ENCODE peak calls at places on chromosomes 12 and 14, in seven cellular contexts. M is ovary; W is testis; O is CD8-positive, alpha-beta T cell; I is CD4-positive, CD25-positive, alpha-beta regulatory T cell; C is pancreas; P is adrenal gland. Y is an unnamed sample.

GRCh38 chr12:95994476-95994875 is 1.7 kb downstream of the HAL start:
- DNase-seq in M (no peak), W (no peak), O (no peak), I (no peak), C (no peak), P (no peak), Y (no peak)

GRCh38 chr14:100581228-100582145 is 5.7 kb downstream of the BEGAIN start:
- DNase-seq in M (no peak), W (no peak), O (no peak), I (no peak), C (peak; percentile 42), P (no peak), Y (no peak)

GRCh38 chr12:40157307-40157706 is 51.4 kb upstream of the SLC2A13 start:
- DNase-seq in M (no peak), W (no peak), O (no peak), I (no peak), C (no peak), P (no peak), Y (no peak)

GRCh38 chr12:116346751-116347150 is 69.3 kb upstream of the MED13L start:
- DNase-seq in M (peak; percentile 41), W (peak; percentile 23), O (no peak), I (no peak), C (no peak), P (peak; percentile 73), Y (no peak)

GRCh38 chr12:43893670-43894069 is 57.8 kb downstream of the TMEM117 start:
- DNase-seq in M (no peak), W (no peak), O (no peak), I (no peak), C (no peak), P (no peak), Y (no peak)

GRCh38 chr12:96441811-96442210 is 41.6 kb upstream of the CDK17 start:
- DNase-seq in M (no peak), W (no peak), O (no peak), I (no peak), C (no peak), P (no peak), Y (no peak)

GRCh38 chr12:116773276-116773731 is 35.2 kb downstream of the RNFT2 start:
- DNase-seq in M (no peak), W (peak; percentile 26), O (no peak), I (no peak), C (no peak), P (peak; percentile 26), Y (no peak)

GRCh38 chr14:71525663-71526246 is 406.5 kb upstream of the RGS6 start:
- DNase-seq in M (no peak), W (no peak), O (no peak), I (no peak), C (no peak), P (no peak), Y (no peak)

GRCh38 chr14:77861201-77861600 is 61.3 kb downstream of the ADCK1 start:
- DNase-seq in M (no peak), W (no peak), O (no peak), I (no peak), C (no peak), P (no peak), Y (no peak)

GRCh38 chr12:57093412-57094193 is 4.7 kb downstream of the NAB2 start:
- DNase-seq in M (peak; percentile 91), W (peak; percentile 81), O (peak; percentile 52), I (peak; percentile 32), C (no peak), P (peak; percentile 66), Y (peak; percentile 26)

GRCh38 chr14:74616996-74617700 is 5.1 kb upstream of the LTBP2 start:
- DNase-seq in M (no peak), W (peak; percentile 33), O (no peak), I (no peak), C (no peak), P (no peak), Y (no peak)

GRCh38 chr12:93785262-93786010 is 108.3 kb downstream of the CRADD start:
- DNase-seq in M (peak; percentile 53), W (peak; percentile 31), O (peak; percentile 26), I (peak; percentile 43), C (no peak), P (peak; percentile 87), Y (no peak)

GRCh38 chr12:76623929-76624328 is 64.4 kb upstream of the OSBPL8 start:
- DNase-seq in M (no peak), W (no peak), O (no peak), I (no peak), C (no peak), P (no peak), Y (no peak)

GRCh38 chr12:7091660-7092228 is 501 bp downstream of the C1R start:
- DNase-seq in M (peak; percentile 72), W (peak; percentile 64), O (no peak), I (no peak), C (no peak), P (peak; percentile 65), Y (no peak)

GRCh38 chr12:93740721-93741120 is 63.5 kb downstream of the CRADD start:
- DNase-seq in M (no peak), W (no peak), O (no peak), I (no peak), C (no peak), P (no peak), Y (no peak)

GRCh38 chr12:47194501-47194900 is 114.7 kb upstream of the AMIGO2 start:
- DNase-seq in M (no peak), W (no peak), O (no peak), I (no peak), C (no peak), P (no peak), Y (no peak)

GRCh38 chr12:75565795-75566194 is 54.4 kb upstream of the KRR1 start:
- DNase-seq in M (no peak), W (no peak), O (no peak), I (no peak), C (no peak), P (no peak), Y (no peak)

GRCh38 chr14:91919814-91920213 is 27.7 kb downstream of the FBLN5 start:
- DNase-seq in M (no peak), W (peak; percentile 69), O (no peak), I (no peak), C (no peak), P (peak; percentile 29), Y (no peak)

GRCh38 chr12:91601057-91601456 is 418.4 kb upstream of the DCN start:
- DNase-seq in M (no peak), W (no peak), O (no peak), I (no peak), C (no peak), P (no peak), Y (no peak)

GRCh38 chr12:42932937-42933336 is 343.4 kb upstream of the PRICKLE1 start:
- DNase-seq in M (no peak), W (no peak), O (no peak), I (no peak), C (no peak), P (no peak), Y (no peak)

GRCh38 chr12:27866382-27867101 is 86.5 kb upstream of the MANSC4 start:
- DNase-seq in M (no peak), W (no peak), O (no peak), I (no peak), C (no peak), P (no peak), Y (no peak)

GRCh38 chr12:69497308-69498026 is 27.3 kb downstream of the FRS2 start:
- DNase-seq in M (no peak), W (no peak), O (no peak), I (no peak), C (no peak), P (no peak), Y (no peak)

GRCh38 chr12:94074970-94075695 is 73.2 kb upstream of the PLXNC1 start:
- DNase-seq in M (peak; percentile 29), W (peak; percentile 61), O (no peak), I (peak; percentile 12), C (no peak), P (peak; percentile 85), Y (no peak)

GRCh38 chr12:109618091-109618490 is 44.5 kb downstream of the MVK start:
- DNase-seq in M (no peak), W (no peak), O (no peak), I (no peak), C (no peak), P (no peak), Y (no peak)
- H3K27me3 ChIP-seq in M (no peaks in the 10 kb centered on the region), W (no peaks in the 10 kb centered on the region), O (peaks cover 6% of the 10 kb centered on the region), I (no peaks in the 10 kb centered on the region), C (no peaks in the 10 kb centered on the region), P (no peaks in the 10 kb centered on the region), Y (peaks cover 10% of the 10 kb centered on the region)

GRCh38 chr12:130138478-130138877 is 23.8 kb upstream of the FZD10 start:
- DNase-seq in M (no peak), W (no peak), O (no peak), I (no peak), C (no peak), P (no peak), Y (no peak)

GRCh38 chr12:130141901-130142683 is 20.2 kb upstream of the FZD10 start:
- DNase-seq in M (no peak), W (no peak), O (no peak), I (no peak), C (no peak), P (no peak), Y (no peak)

GRCh38 chr12:130141105-130141504 is 21.2 kb upstream of the FZD10 start:
- DNase-seq in M (no peak), W (no peak), O (no peak), I (no peak), C (no peak), P (no peak), Y (no peak)

GRCh38 chr12:130139541-130139940 is 22.7 kb upstream of the FZD10 start:
- DNase-seq in M (no peak), W (no peak), O (no peak), I (no peak), C (no peak), P (no peak), Y (no peak)

GRCh38 chr12:130139971-130140547 is 22.2 kb upstream of the FZD10 start:
- DNase-seq in M (peak; percentile 45), W (no peak), O (no peak), I (no peak), C (no peak), P (no peak), Y (no peak)
- H3K27me3 ChIP-seq in M (no peaks in the 10 kb centered on the region), W (no peaks in the 10 kb centered on the region), O (no peaks in the 10 kb centered on the region), I (no peaks in the 10 kb centered on the region), C (peaks cover 4% of the 10 kb centered on the region), P (peaks cover 4% of the 10 kb centered on the region), Y (no peaks in the 10 kb centered on the region)

DNA sequence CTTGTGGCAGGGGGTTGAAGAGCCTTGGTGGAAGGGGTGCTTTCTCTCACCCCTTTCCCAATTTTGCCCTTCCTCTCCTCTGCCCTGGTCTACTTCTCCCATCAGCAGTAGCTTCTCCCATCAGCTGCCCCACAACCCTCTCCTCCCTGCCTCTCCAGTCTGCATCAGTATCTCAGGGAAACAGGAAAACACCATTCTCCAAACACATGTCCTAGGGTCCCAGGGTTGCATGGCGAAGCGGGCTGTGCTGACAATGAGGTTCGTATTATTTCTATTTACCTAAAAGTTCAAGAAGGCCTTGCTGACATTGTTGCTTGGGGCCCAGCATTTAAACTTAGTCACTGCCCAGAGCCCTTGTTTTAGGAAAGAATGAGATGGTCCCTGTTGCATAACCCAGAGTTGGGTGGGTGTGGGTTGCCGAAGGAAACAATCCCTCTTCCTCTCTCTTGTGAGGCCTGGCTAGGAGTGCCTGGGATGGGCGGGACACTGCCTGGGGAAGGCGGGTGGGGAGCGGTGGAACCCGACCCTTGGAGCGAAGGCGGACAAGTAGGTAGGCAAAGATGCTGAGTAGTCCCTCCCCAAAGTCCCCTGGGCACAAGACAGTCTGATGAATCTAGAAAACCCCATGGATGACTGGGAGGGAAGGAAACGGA is 1.3 kb upstream of the IGFBP6 start:
- DNase-seq in M (peak; percentile 84), W (peak; percentile 78), O (no peak), I (no peak), C (no peak), P (peak; percentile 65), Y (no peak)
- H3K27me3 ChIP-seq in M (no peaks in the 10 kb centered on the region), W (no peaks in the 10 kb centered on the region), O (no peaks in the 10 kb centered on the region), I (peaks cover 6% of the 10 kb centered on the region), C (no peaks in the 10 kb centered on the region), P (no peaks in the 10 kb centered on the region), Y (no peaks in the 10 kb centered on the region)

GRCh38 chr14:55130194-55130550 is 1.1 kb downstream of the LGALS3 start:
- DNase-seq in M (no peak), W (no peak), O (no peak), I (no peak), C (no peak), P (no peak), Y (no peak)
- H3K27me3 ChIP-seq in M (no peaks in the 10 kb centered on the region), W (no peaks in the 10 kb centered on the region), O (no peaks in the 10 kb centered on the region), I (no peaks in the 10 kb centered on the region), C (no peaks in the 10 kb centered on the region), P (no peaks in the 10 kb centered on the region), Y (peaks cover 16% of the 10 kb centered on the region)